ENCODE peak calls at places on chromosome 21, in four cellular contexts. C, J, E and Q are unnamed samples.

GRCh38 chr21:39613029-39613934 is 542 bp downstream of the B3GALT5 start:
- DNase-seq in C (no peak), E (no peak), J (no peak), Q (no peak)

GRCh38 chr21:8989261-8989882 is 1532.0 kb upstream of the TPTE start:
- DNase-seq in C (no peak), J (no peak), E (no peak), Q (no peak)

GRCh38 chr21:31326478-31327247 is 17.4 kb downstream of the TIAM1 start:
- DNase-seq in J (no peak), C (no peak), E (no peak), Q (no peak)

GRCh38 chr21:17513214-17514123 is 626 bp downstream of the CXADR start:
- DNase-seq in E (no peak), C (peak; percentile 30), J (peak; percentile 36), Q (no peak)

GRCh38 chr21:17388226-17388625 is 124.6 kb upstream of the CXADR start:
- DNase-seq in C (no peak), E (no peak), J (no peak), Q (no peak)

GRCh38 chr21:15057290-15057689 is 7.5 kb downstream of the NRIP1 start:
- DNase-seq in C (no peak), E (no peak), J (no peak), Q (no peak)

GRCh38 chr21:28016571-28016970 is 976.1 kb downstream of the LTN1 start:
- DNase-seq in E (no peak), C (no peak), J (no peak), Q (no peak)

GRCh38 chr21:16059981-16060380 is 330.2 kb downstream of the USP25 start:
- DNase-seq in E (no peak), C (no peak), J (no peak), Q (no peak)

GRCh38 chr21:19322360-19322759 is 918.8 kb upstream of the TMPRSS15 start:
- DNase-seq in C (no peak), J (no peak), E (no peak), Q (no peak)

GRCh38 chr21:32096411-32096810 is 182.4 kb downstream of the MIS18A start:
- DNase-seq in J (no peak), E (no peak), C (no peak), Q (no peak)

GRCh38 chr21:31553926-31554325 is 105.6 kb upstream of the SOD1 start:
- DNase-seq in J (no peak), E (no peak), C (no peak), Q (no peak)

GRCh38 chr21:31156169-31156568 is 117.9 kb upstream of the KRTAP19-8 start:
- DNase-seq in C (no peak), E (no peak), J (no peak), Q (no peak)

GRCh38 chr21:33308586-33309490 is 15.9 kb upstream of the IFNAR1 start:
- DNase-seq in C (no peak), E (no peak), J (peak; percentile 2), Q (no peak)

GRCh38 chr21:34595457-34595856 is 19.5 kb downstream of the RCAN1 start:
- DNase-seq in C (no peak), J (no peak), E (no peak), Q (no peak)

GRCh38 chr21:25385912-25386474 is 221.3 kb downstream of the MRPL39 start:
- DNase-seq in E (no peak), C (no peak), J (peak; percentile 8), Q (no peak)

GRCh38 chr21:34091607-34092006 is 18.2 kb downstream of the MRPS6 start:
- DNase-seq in C (no peak), J (no peak), E (no peak), Q (no peak)

GRCh38 chr21:15209224-15209623 is 144.4 kb upstream of the NRIP1 start:
- DNase-seq in E (no peak), J (no peak), C (no peak), Q (no peak)

GRCh38 chr21:34574984-34575529 is 39.9 kb downstream of the RCAN1 start:
- DNase-seq in J (no peak), C (no peak), E (no peak), Q (no peak)

GRCh38 chr21:32185103-32185502 is 93.7 kb downstream of the MIS18A start:
- DNase-seq in C (no peak), E (no peak), J (no peak), Q (no peak)

GRCh38 chr21:33552093-33552998 is 9.5 kb downstream of the SON start:
- DNase-seq in C (no peak), E (no peak), J (no peak), Q (no peak)

GRCh38 chr21:30436986-30437385 is 3.1 kb upstream of the KRTAP15-1 start:
- DNase-seq in E (no peak), C (no peak), J (no peak), Q (no peak)

GRCh38 chr21:34110594-34111202 is 37.3 kb downstream of the MRPS6 start:
- DNase-seq in E (no peak), C (no peak), J (no peak), Q (no peak)

GRCh38 chr21:21200939-21201610 is 202.9 kb downstream of the NCAM2 start:
- DNase-seq in C (no peak), J (no peak), E (no peak), Q (no peak)

GRCh38 chr21:31173881-31174555 is 135.7 kb upstream of the KRTAP19-8 start:
- DNase-seq in J (no peak), E (no peak), C (no peak), Q (peak; percentile 13)

GRCh38 chr21:32143222-32143939 is 135.5 kb downstream of the MIS18A start:
- DNase-seq in J (no peak), E (peak; percentile 36), C (no peak), Q (peak; percentile 16)

GRCh38 chr21:25421327-25422028 is 185.8 kb downstream of the MRPL39 start:
- DNase-seq in E (no peak), C (no peak), J (no peak), Q (no peak)

GRCh38 chr21:25688284-25689035 is 46.2 kb downstream of the ATP5PF start:
- DNase-seq in E (no peak), J (no peak), C (no peak), Q (no peak)

GRCh38 chr21:21200103-21200938 is 202.1 kb downstream of the NCAM2 start:
- DNase-seq in J (no peak), E (peak; percentile 44), C (peak; percentile 15), Q (peak; percentile 14)

GRCh38 chr21:41768371-41769042 is 1.7 kb upstream of the RIPK4 start:
- DNase-seq in C (no peak), J (no peak), E (no peak), Q (no peak)
- TF ChIP-seq CTCF in C (no peak), J (no peak), E (no peak), Q (no peak)

GRCh38 chr21:29235714-29236197 is 63.0 kb upstream of the BACH1 start:
- DNase-seq in E (no peak), C (no peak), J (no peak), Q (no peak)

GRCh38 chr21:29230541-29231275 is 68.0 kb upstream of the BACH1 start:
- DNase-seq in C (no peak), J (no peak), E (no peak), Q (no peak)

GRCh38 chr21:29231781-29232548 is 66.8 kb upstream of the BACH1 start:
- DNase-seq in E (no peak), J (no peak), C (no peak), Q (no peak)

GRCh38 chr21:29232601-29233541 is 65.9 kb upstream of the BACH1 start:
- DNase-seq in E (no peak), J (no peak), C (no peak), Q (no peak)

DNA sequence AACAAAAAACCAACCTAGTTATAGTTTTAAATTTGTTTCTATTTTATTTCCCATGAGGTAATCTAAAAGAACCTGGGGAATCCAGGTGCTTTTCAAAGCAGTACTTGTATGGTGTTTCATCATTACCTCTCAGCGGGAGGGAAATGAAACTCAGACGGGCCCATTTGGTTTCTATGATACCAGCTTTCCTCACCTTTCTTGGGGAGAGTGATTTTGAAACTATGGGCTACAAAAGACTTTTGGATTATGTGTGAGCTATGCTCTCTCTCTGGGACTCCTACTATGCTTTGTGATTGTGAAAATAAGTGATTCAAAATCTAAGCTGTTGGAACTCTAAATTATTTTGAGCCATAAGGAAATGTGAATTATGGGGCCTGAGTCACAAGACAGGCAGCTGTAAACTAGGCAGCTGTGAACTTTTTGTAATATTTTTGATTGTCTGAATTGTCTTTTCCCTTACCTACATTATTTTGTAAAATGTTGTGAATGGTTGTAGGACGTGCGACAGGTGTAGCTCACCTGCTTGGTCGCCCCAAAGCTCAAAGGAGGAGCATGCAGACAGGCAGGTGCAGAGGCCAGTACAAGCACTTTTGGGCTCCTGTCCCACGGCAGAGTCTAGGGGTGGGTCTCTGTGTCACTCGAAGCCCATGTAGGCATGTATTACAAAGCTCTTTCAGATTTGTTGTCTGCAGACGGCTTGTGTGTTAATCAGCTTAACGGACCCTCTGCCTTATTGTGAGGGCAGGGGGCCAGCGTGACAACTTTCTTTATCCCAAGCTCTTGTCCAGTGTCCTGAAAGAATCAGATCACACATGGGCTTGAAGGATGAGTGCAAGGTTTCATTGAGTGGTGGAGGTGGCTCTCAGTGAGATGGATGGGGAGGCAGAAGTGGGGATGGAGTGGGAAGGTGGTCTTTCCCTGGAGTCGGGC is 64.8 kb upstream of the BACH1 start:
- DNase-seq in J (no peak), C (no peak), E (no peak), Q (no peak)
- H3K27ac ChIP-seq in J (no peak overlapping the region), C (no peak overlapping the region), E (no peak overlapping the region), Q (no peak overlapping the region)

GRCh38 chr21:36156815-36157670 is at the start of gene DOP1B:
- DNase-seq in C (no peak), E (peak; percentile 18), J (no peak), Q (no peak)
- H3K36me3 ChIP-seq in C (no peaks in the 10 kb centered on the region), E (no peaks in the 10 kb centered on the region), J (no peaks in the 10 kb centered on the region), Q (no peaks in the 10 kb centered on the region)

GRCh38 chr21:26795866-26796329 is 49.3 kb downstream of the ADAMTS1 start:
- DNase-seq in J (peak; percentile 14), E (no peak), C (peak; percentile 86), Q (peak; percentile 25)
- TF ChIP-seq CTCF in J (no peak), E (no peak), C (no peak), Q (no peak)

GRCh38 chr21:46256501-46256994 is 28.0 kb upstream of the LSS start:
- DNase-seq in J (no peak), E (no peak), C (no peak), Q (no peak)

GRCh38 chr21:46255166-46255565 is 26.6 kb upstream of the LSS start:
- DNase-seq in E (no peak), C (no peak), J (no peak), Q (no peak)

GRCh38 chr21:46253610-46254124 is 25.1 kb upstream of the LSS start:
- DNase-seq in E (no peak), C (no peak), J (no peak), Q (no peak)

GRCh38 chr21:46254208-46254975 is 25.8 kb upstream of the LSS start:
- DNase-seq in J (no peak), C (no peak), E (no peak), Q (no peak)

DNA sequence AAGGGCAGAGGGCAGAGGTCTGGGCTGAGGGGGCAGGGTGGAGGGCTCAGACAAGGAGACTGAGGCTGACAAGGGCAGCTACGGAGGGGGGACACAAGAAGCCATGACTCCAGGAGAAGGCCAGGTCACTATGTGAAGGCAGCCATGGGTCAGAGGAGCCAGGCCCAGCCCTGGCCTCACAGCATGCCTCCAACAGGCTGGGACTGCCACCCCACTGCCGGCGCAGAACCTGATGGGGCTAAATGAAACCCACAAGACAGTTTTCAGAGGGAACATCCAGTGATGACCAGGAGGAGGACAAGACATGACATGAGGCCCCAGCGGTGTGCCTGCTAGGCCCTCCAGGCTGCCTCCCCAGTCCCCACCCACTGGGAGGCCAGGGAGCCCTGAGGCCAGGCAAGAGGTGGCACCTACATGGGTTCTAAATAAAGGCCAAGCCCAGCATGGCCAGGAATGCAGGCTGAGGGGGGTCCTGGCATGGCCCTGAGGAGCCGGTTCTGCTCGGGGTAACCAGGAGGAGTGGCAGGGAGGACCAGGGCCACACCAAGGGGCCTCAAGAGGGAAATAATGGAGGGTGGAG is 27.3 kb upstream of the LSS start:
- DNase-seq in C (no peak), J (no peak), E (no peak), Q (no peak)
- H3K27ac ChIP-seq in C (no peak overlapping the region), J (no peak overlapping the region), E (no peak overlapping the region), Q (no peak overlapping the region)